ENCODE peak calls at places on chromosomes 3 and 15, in nine cellular contexts. A, Z, W, Y, L, O, F, D and B are unnamed samples.

GRCh38 chr3:38643592-38643991 is 5.9 kb downstream of the SCN5A start:
- DNase-seq in W (no peak), Z (no peak), O (no peak), A (no peak), F (no peak), L (no peak), D (no peak), Y (no peak), B (no peak)

GRCh38 chr3:10223676-10224639 is 24.3 kb upstream of the TATDN2 start:
- DNase-seq in F (no peak), W (peak), D (no peak), A (no peak), Z (no peak), L (peak), O (no peak), Y (no peak), B (peak)

GRCh38 chr3:156919818-156920217 is 93.7 kb downstream of the LEKR1 start:
- DNase-seq in L (no peak), D (no peak), A (no peak), W (no peak), Z (no peak), Y (no peak), O (no peak), F (no peak), B (no peak)

GRCh38 chr15:62209322-62209721 is 44.2 kb upstream of the C2CD4B start:
- DNase-seq in L (peak), Z (no peak), A (no peak), F (no peak), W (no peak), D (no peak), O (no peak), Y (no peak), B (no peak)

GRCh38 chr3:159775372-159775961 is 213.2 kb upstream of the IL12A start:
- DNase-seq in D (peak), Z (peak), Y (peak), L (no peak), O (peak), A (peak), W (no peak), F (no peak), B (no peak)

GRCh38 chr15:67105065-67105951 is 39.9 kb downstream of the SMAD3 start:
- DNase-seq in L (peak), W (no peak), Z (peak), F (no peak), O (peak), Y (peak), D (peak), A (no peak), B (no peak)

GRCh38 chr3:150237490-150237889 is 170.6 kb upstream of the TSC22D2 start:
- DNase-seq in Y (peak), L (no peak), W (no peak), O (no peak), A (no peak), D (peak), Z (peak), F (no peak), B (no peak)

GRCh38 chr15:70643783-70644125 is 119.6 kb downstream of the UACA start:
- DNase-seq in D (peak), Y (peak), Z (peak), O (no peak), W (no peak), A (no peak), F (no peak), L (no peak), B (no peak)

GRCh38 chr3:57025237-57025636 is 35.2 kb upstream of the SPATA12 start:
- DNase-seq in O (no peak), L (no peak), Y (no peak), A (no peak), Z (no peak), W (no peak), F (no peak), D (no peak), B (no peak)

GRCh38 chr15:74988007-74988800 is 7.2 kb upstream of the SCAMP5 start:
- DNase-seq in Y (peak), F (peak), D (peak), Z (peak), A (peak), W (peak), O (no peak), L (peak), B (peak)

GRCh38 chr15:42691308-42691707 is 45.6 kb downstream of the CDAN1 start:
- DNase-seq in W (no peak), D (no peak), Y (no peak), F (no peak), A (no peak), L (no peak), O (no peak), Z (no peak), B (no peak)

GRCh38 chr3:195270079-195270349 is 945 bp downstream of the XXYLT1 start:
- DNase-seq in Y (no peak), D (no peak), L (no peak), O (no peak), F (no peak), Z (no peak), W (no peak), A (no peak), B (no peak)

GRCh38 chr15:41872166-41872747 is 21.6 kb downstream of the SPTBN5 start:
- DNase-seq in Y (no peak), F (no peak), A (no peak), Z (no peak), D (no peak), O (no peak), W (no peak), L (no peak), B (no peak)